ENCODE peak calls at places on chromosomes 1 and 21, in seven cellular contexts. One of them, this sample, is unnamed.

GRCh38 chr1:53276153-53276901 is 38.0 kb upstream of the MAGOH start:
- DNase-seq in right lobe of liver: no peak
- DNase-seq in transverse colon: no peak
- DNase-seq in thyroid gland: no peak
- DNase-seq in HCT116: no peak
- DNase-seq in heart left ventricle: no peak
- DNase-seq in esophagus muscularis mucosa: no peak
- DNase-seq in this sample: no peak

GRCh38 chr1:21468597-21468996 is 28.7 kb downstream of the NBPF3 start:
- DNase-seq in right lobe of liver: no peak
- DNase-seq in transverse colon: no peak
- DNase-seq in thyroid gland: peak
- DNase-seq in HCT116: no peak
- DNase-seq in heart left ventricle: no peak
- DNase-seq in esophagus muscularis mucosa: peak
- DNase-seq in this sample: no peak

GRCh38 chr21:29413683-29414082 is 115.0 kb downstream of the BACH1 start:
- DNase-seq in right lobe of liver: no peak
- DNase-seq in transverse colon: no peak
- DNase-seq in thyroid gland: no peak
- DNase-seq in HCT116: no peak
- DNase-seq in heart left ventricle: no peak
- DNase-seq in esophagus muscularis mucosa: no peak
- DNase-seq in this sample: no peak

GRCh38 chr1:190484045-190484444 is 6.4 kb upstream of the BRINP3 start:
- DNase-seq in right lobe of liver: no peak
- DNase-seq in transverse colon: no peak
- DNase-seq in thyroid gland: no peak
- DNase-seq in HCT116: no peak
- DNase-seq in heart left ventricle: no peak
- DNase-seq in esophagus muscularis mucosa: no peak
- DNase-seq in this sample: no peak

GRCh38 chr1:94072840-94073516 is 48.0 kb downstream of the ABCA4 start:
- DNase-seq in right lobe of liver: peak
- DNase-seq in transverse colon: no peak
- DNase-seq in thyroid gland: no peak
- DNase-seq in HCT116: no peak
- DNase-seq in heart left ventricle: no peak
- DNase-seq in esophagus muscularis mucosa: no peak
- DNase-seq in this sample: no peak

GRCh38 chr1:26084091-26084561 is 16.7 kb upstream of the TRIM63 start:
- DNase-seq in right lobe of liver: no peak
- DNase-seq in transverse colon: no peak
- DNase-seq in thyroid gland: peak
- DNase-seq in HCT116: no peak
- DNase-seq in heart left ventricle: peak
- DNase-seq in esophagus muscularis mucosa: no peak
- DNase-seq in this sample: no peak

GRCh38 chr1:198901280-198901679 is 262.4 kb downstream of the PTPRC start:
- DNase-seq in right lobe of liver: no peak
- DNase-seq in transverse colon: no peak
- DNase-seq in thyroid gland: no peak
- DNase-seq in HCT116: no peak
- DNase-seq in heart left ventricle: no peak
- DNase-seq in esophagus muscularis mucosa: no peak
- DNase-seq in this sample: no peak

GRCh38 chr1:99728494-99729235 is 37.8 kb downstream of the FRRS1 start:
- DNase-seq in right lobe of liver: no peak
- DNase-seq in transverse colon: no peak
- DNase-seq in thyroid gland: no peak
- DNase-seq in HCT116: peak
- DNase-seq in heart left ventricle: peak
- DNase-seq in esophagus muscularis mucosa: no peak
- DNase-seq in this sample: peak

GRCh38 chr1:206074839-206075238 is 21.9 kb downstream of the RHEX start:
- DNase-seq in right lobe of liver: no peak
- DNase-seq in transverse colon: no peak
- DNase-seq in thyroid gland: no peak
- DNase-seq in HCT116: no peak
- DNase-seq in heart left ventricle: no peak
- DNase-seq in esophagus muscularis mucosa: no peak
- DNase-seq in this sample: no peak

GRCh38 chr1:225677350-225678124 is 24.6 kb upstream of the ENAH start:
- DNase-seq in right lobe of liver: peak
- DNase-seq in transverse colon: no peak
- DNase-seq in thyroid gland: peak
- DNase-seq in HCT116: no peak
- DNase-seq in heart left ventricle: no peak
- DNase-seq in esophagus muscularis mucosa: no peak
- DNase-seq in this sample: no peak

GRCh38 chr1:53547321-53547720 is 88.1 kb downstream of the DMRTB1 start:
- DNase-seq in right lobe of liver: no peak
- DNase-seq in transverse colon: peak
- DNase-seq in thyroid gland: no peak
- DNase-seq in HCT116: no peak
- DNase-seq in heart left ventricle: no peak
- DNase-seq in esophagus muscularis mucosa: no peak
- DNase-seq in this sample: no peak

GRCh38 chr21:45336870-45337269 is 49.2 kb upstream of the POFUT2 start:
- DNase-seq in right lobe of liver: peak
- DNase-seq in transverse colon: no peak
- DNase-seq in thyroid gland: peak
- DNase-seq in HCT116: no peak
- DNase-seq in heart left ventricle: no peak
- DNase-seq in esophagus muscularis mucosa: no peak
- DNase-seq in this sample: no peak

GRCh38 chr1:234292006-234292405 is 81.2 kb upstream of the COA6 start:
- DNase-seq in right lobe of liver: no peak
- DNase-seq in transverse colon: no peak
- DNase-seq in thyroid gland: no peak
- DNase-seq in HCT116: no peak
- DNase-seq in heart left ventricle: no peak
- DNase-seq in esophagus muscularis mucosa: no peak
- DNase-seq in this sample: no peak

GRCh38 chr1:46549697-46550681 is 1.5 kb downstream of the KNCN start:
- DNase-seq in right lobe of liver: no peak
- DNase-seq in transverse colon: no peak
- DNase-seq in thyroid gland: no peak
- DNase-seq in HCT116: no peak
- DNase-seq in heart left ventricle: no peak
- DNase-seq in esophagus muscularis mucosa: no peak
- DNase-seq in this sample: no peak

GRCh38 chr1:154994269-154994977 is 1.0 kb downstream of the LENEP start:
- DNase-seq in right lobe of liver: no peak
- DNase-seq in transverse colon: no peak
- DNase-seq in thyroid gland: no peak
- DNase-seq in HCT116: no peak
- DNase-seq in heart left ventricle: no peak
- DNase-seq in esophagus muscularis mucosa: no peak
- DNase-seq in this sample: no peak

GRCh38 chr1:67880056-67880601 is 46.9 kb upstream of the GNG12 start:
- DNase-seq in right lobe of liver: no peak
- DNase-seq in transverse colon: no peak
- DNase-seq in thyroid gland: no peak
- DNase-seq in HCT116: no peak
- DNase-seq in heart left ventricle: no peak
- DNase-seq in esophagus muscularis mucosa: no peak
- DNase-seq in this sample: no peak

GRCh38 chr1:218250492-218250891 is 34.6 kb upstream of the RRP15 start:
- DNase-seq in right lobe of liver: no peak
- DNase-seq in transverse colon: no peak
- DNase-seq in thyroid gland: no peak
- DNase-seq in HCT116: no peak
- DNase-seq in heart left ventricle: no peak
- DNase-seq in esophagus muscularis mucosa: no peak
- DNase-seq in this sample: no peak

GRCh38 chr21:18499761-18500376 is 96.3 kb upstream of the TMPRSS15 start:
- DNase-seq in right lobe of liver: no peak
- DNase-seq in transverse colon: peak
- DNase-seq in thyroid gland: peak
- DNase-seq in HCT116: peak
- DNase-seq in heart left ventricle: no peak
- DNase-seq in esophagus muscularis mucosa: no peak
- DNase-seq in this sample: no peak

GRCh38 chr1:66564250-66564649 is 30.3 kb downstream of the SGIP1 start:
- DNase-seq in right lobe of liver: no peak
- DNase-seq in transverse colon: no peak
- DNase-seq in thyroid gland: no peak
- DNase-seq in HCT116: peak
- DNase-seq in heart left ventricle: no peak
- DNase-seq in esophagus muscularis mucosa: no peak
- DNase-seq in this sample: peak

GRCh38 chr1:171754381-171754705 is 12.5 kb upstream of the VAMP4 start:
- DNase-seq in right lobe of liver: no peak
- DNase-seq in transverse colon: no peak
- DNase-seq in thyroid gland: no peak
- DNase-seq in HCT116: no peak
- DNase-seq in heart left ventricle: no peak
- DNase-seq in esophagus muscularis mucosa: no peak
- DNase-seq in this sample: no peak

GRCh38 chr1:6771568-6771825 is 13.8 kb upstream of the CAMTA1 start:
- DNase-seq in right lobe of liver: no peak
- DNase-seq in transverse colon: no peak
- DNase-seq in thyroid gland: peak
- DNase-seq in HCT116: no peak
- DNase-seq in heart left ventricle: no peak
- DNase-seq in esophagus muscularis mucosa: no peak
- DNase-seq in this sample: no peak

GRCh38 chr21:46622226-46622625 is 13.2 kb upstream of the PRMT2 start:
- DNase-seq in right lobe of liver: no peak
- DNase-seq in transverse colon: peak
- DNase-seq in thyroid gland: peak
- DNase-seq in HCT116: no peak
- DNase-seq in heart left ventricle: peak
- DNase-seq in esophagus muscularis mucosa: no peak
- DNase-seq in this sample: no peak

GRCh38 chr1:26890467-26890796 is 349 bp upstream of the GPN2 start:
- DNase-seq in right lobe of liver: no peak
- DNase-seq in transverse colon: no peak
- DNase-seq in thyroid gland: no peak
- DNase-seq in HCT116: no peak
- DNase-seq in heart left ventricle: no peak
- DNase-seq in esophagus muscularis mucosa: no peak
- DNase-seq in this sample: no peak

GRCh38 chr1:187942986-187943385 is 1114.2 kb downstream of the PLA2G4A start:
- DNase-seq in right lobe of liver: no peak
- DNase-seq in transverse colon: no peak
- DNase-seq in thyroid gland: no peak
- DNase-seq in HCT116: no peak
- DNase-seq in heart left ventricle: no peak
- DNase-seq in esophagus muscularis mucosa: no peak
- DNase-seq in this sample: no peak

GRCh38 chr1:18384477-18384876 is 96.3 kb upstream of the KLHDC7A start:
- DNase-seq in right lobe of liver: no peak
- DNase-seq in transverse colon: no peak
- DNase-seq in thyroid gland: no peak
- DNase-seq in HCT116: no peak
- DNase-seq in heart left ventricle: no peak
- DNase-seq in esophagus muscularis mucosa: no peak
- DNase-seq in this sample: no peak

GRCh38 chr1:230237805-230238204 is 170.8 kb downstream of the GALNT2 start:
- DNase-seq in right lobe of liver: no peak
- DNase-seq in transverse colon: no peak
- DNase-seq in thyroid gland: no peak
- DNase-seq in HCT116: no peak
- DNase-seq in heart left ventricle: no peak
- DNase-seq in esophagus muscularis mucosa: no peak
- DNase-seq in this sample: no peak
- TF ChIP-seq POLR2A in right lobe of liver: no peak
- TF ChIP-seq POLR2A in transverse colon: no peak
- TF ChIP-seq POLR2A in thyroid gland: no peak
- TF ChIP-seq POLR2A in HCT116: no peak
- TF ChIP-seq POLR2A in heart left ventricle: no peak
- TF ChIP-seq POLR2A in esophagus muscularis mucosa: no peak
- TF ChIP-seq POLR2A in this sample: no peak

GRCh38 chr1:40508375-40509341 is at the start of gene EXO5:
- DNase-seq in right lobe of liver: peak
- DNase-seq in transverse colon: peak
- DNase-seq in thyroid gland: peak
- DNase-seq in HCT116: no peak
- DNase-seq in heart left ventricle: peak
- DNase-seq in esophagus muscularis mucosa: peak
- DNase-seq in this sample: peak
- TF ChIP-seq POLR2A in right lobe of liver: peak
- TF ChIP-seq POLR2A in transverse colon: peak
- TF ChIP-seq POLR2A in thyroid gland: peak
- TF ChIP-seq POLR2A in HCT116: no peak
- TF ChIP-seq POLR2A in heart left ventricle: peak
- TF ChIP-seq POLR2A in esophagus muscularis mucosa: no peak
- TF ChIP-seq POLR2A in this sample: peak

GRCh38 chr1:20010016-20010415 is 30.6 kb upstream of the PLA2G2A start:
- DNase-seq in right lobe of liver: no peak
- DNase-seq in transverse colon: no peak
- DNase-seq in thyroid gland: no peak
- DNase-seq in HCT116: no peak
- DNase-seq in heart left ventricle: no peak
- DNase-seq in esophagus muscularis mucosa: no peak
- DNase-seq in this sample: no peak

GRCh38 chr1:20009212-20009611 is 29.8 kb upstream of the PLA2G2A start:
- DNase-seq in right lobe of liver: no peak
- DNase-seq in transverse colon: no peak
- DNase-seq in thyroid gland: no peak
- DNase-seq in HCT116: no peak
- DNase-seq in heart left ventricle: no peak
- DNase-seq in esophagus muscularis mucosa: no peak
- DNase-seq in this sample: no peak

GRCh38 chr1:20014153-20014552 is 34.7 kb upstream of the PLA2G2A start:
- DNase-seq in right lobe of liver: no peak
- DNase-seq in transverse colon: no peak
- DNase-seq in thyroid gland: no peak
- DNase-seq in HCT116: no peak
- DNase-seq in heart left ventricle: no peak
- DNase-seq in esophagus muscularis mucosa: no peak
- DNase-seq in this sample: no peak

DNA sequence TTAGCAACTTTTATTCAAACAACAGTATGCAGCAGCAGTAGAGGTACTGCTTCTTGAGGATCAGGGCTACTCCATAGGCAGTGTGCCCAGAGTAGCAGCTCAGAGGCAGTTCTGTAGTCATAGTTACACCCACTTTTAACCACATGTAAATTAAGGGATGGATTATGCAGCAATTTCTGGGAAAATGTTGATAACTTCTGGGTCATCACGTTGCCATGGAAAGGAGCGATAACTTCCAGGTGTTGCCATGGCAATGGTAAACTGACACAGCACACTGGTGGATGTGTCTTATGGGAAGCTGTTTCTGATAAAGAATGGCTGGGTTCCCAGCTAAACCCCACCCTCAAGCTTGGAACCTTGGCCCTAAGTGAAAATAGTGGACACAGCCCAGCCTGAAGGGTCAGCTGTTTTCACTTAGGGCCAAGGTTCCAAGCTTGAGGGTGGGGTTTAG is 29.0 kb upstream of the PLA2G2A start:
- DNase-seq in right lobe of liver: no peak
- DNase-seq in transverse colon: no peak
- DNase-seq in thyroid gland: peak
- DNase-seq in HCT116: no peak
- DNase-seq in heart left ventricle: peak
- DNase-seq in esophagus muscularis mucosa: no peak
- DNase-seq in this sample: no peak
- TF ChIP-seq POLR2A in right lobe of liver: no peak
- TF ChIP-seq POLR2A in transverse colon: no peak
- TF ChIP-seq POLR2A in thyroid gland: no peak
- TF ChIP-seq POLR2A in HCT116: no peak
- TF ChIP-seq POLR2A in heart left ventricle: no peak
- TF ChIP-seq POLR2A in esophagus muscularis mucosa: no peak
- TF ChIP-seq POLR2A in this sample: no peak

GRCh38 chr1:1019122-1019999 is 559 bp upstream of the AGRN start:
- DNase-seq in right lobe of liver: peak
- DNase-seq in transverse colon: peak
- DNase-seq in thyroid gland: peak
- DNase-seq in HCT116: peak
- DNase-seq in heart left ventricle: peak
- DNase-seq in esophagus muscularis mucosa: no peak
- DNase-seq in this sample: peak
- TF ChIP-seq POLR2A in right lobe of liver: no peak
- TF ChIP-seq POLR2A in transverse colon: no peak
- TF ChIP-seq POLR2A in thyroid gland: peak
- TF ChIP-seq POLR2A in HCT116: no peak
- TF ChIP-seq POLR2A in heart left ventricle: no peak
- TF ChIP-seq POLR2A in esophagus muscularis mucosa: no peak
- TF ChIP-seq POLR2A in this sample: no peak